ENCODE peak calls at places on chromosomes 3 and 15, in eight cellular contexts. G, S, K, L, W, J, V and M are unnamed samples.

GRCh38 chr3:27147215-27147614 is 222.0 kb downstream of the NEK10 start:
- DNase-seq in G (no peak), S (peak; percentile 56), K (no peak), L (no peak), W (no peak), J (no peak), V (no peak), M (no peak)

GRCh38 chr3:10380906-10381795 is 60.2 kb upstream of the SEC13 start:
- DNase-seq in G (peak; percentile 35), S (peak; percentile 59), K (no peak), L (no peak), W (no peak), J (no peak), V (no peak), M (no peak)

GRCh38 chr3:123583563-123583962 is 1.3 kb downstream of the HACD2 start:
- DNase-seq in G (no peak), S (no peak), K (no peak), L (no peak), W (no peak), J (no peak), V (no peak), M (no peak)

GRCh38 chr3:186110975-186111974 is 2.4 kb upstream of the ETV5 start:
- DNase-seq in G (no peak), S (no peak), K (no peak), L (no peak), W (no peak), J (no peak), V (no peak), M (no peak)

GRCh38 chr3:148797822-148798221 is 29.8 kb upstream of the CPB1 start:
- DNase-seq in G (no peak), S (no peak), K (no peak), L (no peak), W (no peak), J (no peak), V (no peak), M (no peak)

GRCh38 chr3:168475730-168476129 is 380.0 kb upstream of the GOLIM4 start:
- DNase-seq in G (no peak), S (no peak), K (no peak), L (no peak), W (no peak), J (no peak), V (no peak), M (no peak)

GRCh38 chr15:88032787-88033186 is 223.8 kb downstream of the NTRK3 start:
- DNase-seq in G (peak; percentile 57), S (no peak), K (no peak), L (no peak), W (no peak), J (no peak), V (no peak), M (no peak)

GRCh38 chr15:79812536-79812935 is 84.3 kb downstream of the MTHFS start:
- DNase-seq in G (no peak), S (no peak), K (no peak), L (no peak), W (no peak), J (no peak), V (no peak), M (no peak)

GRCh38 chr3:55877703-55878102 is 390.6 kb upstream of the WNT5A start:
- DNase-seq in G (no peak), S (no peak), K (no peak), L (no peak), W (no peak), J (no peak), V (no peak), M (no peak)

GRCh38 chr3:1348547-1348946 is 255.7 kb downstream of the CNTN6 start:
- DNase-seq in G (no peak), S (no peak), K (no peak), L (no peak), W (no peak), J (no peak), V (no peak), M (no peak)

GRCh38 chr15:51186121-51186795 is 91.6 kb upstream of the TNFAIP8L3 start:
- DNase-seq in G (no peak), S (no peak), K (no peak), L (no peak), W (no peak), J (no peak), V (no peak), M (no peak)

GRCh38 chr3:117036259-117036799 is 326.8 kb downstream of the TUSC7 start:
- DNase-seq in G (peak; percentile 36), S (no peak), K (peak; percentile 76), L (no peak), W (peak; percentile 84), J (no peak), V (no peak), M (no peak)

GRCh38 chr3:34247401-34247800 is 449.0 kb downstream of the PDCD6IP start:
- DNase-seq in G (no peak), S (peak; percentile 27), K (no peak), L (no peak), W (no peak), J (no peak), V (no peak), M (no peak)

GRCh38 chr15:91710072-91710471 is 143.4 kb upstream of the SLCO3A1 start:
- DNase-seq in G (no peak), S (peak; percentile 39), K (no peak), L (no peak), W (no peak), J (no peak), V (no peak), M (no peak)

GRCh38 chr15:93168913-93169312 is 79.9 kb upstream of the RGMA start:
- DNase-seq in G (no peak), S (no peak), K (peak; percentile 5), L (no peak), W (no peak), J (no peak), V (no peak), M (no peak)

GRCh38 chr3:159928692-159929091 is 59.9 kb upstream of the IL12A start:
- DNase-seq in G (peak; percentile 100), S (peak; percentile 97), K (peak; percentile 86), L (no peak), W (no peak), J (no peak), V (no peak), M (no peak)

GRCh38 chr15:51829360-51830278 is at the start of gene TMOD3:
- DNase-seq in G (peak; percentile 82), S (peak; percentile 88), K (peak; percentile 94), L (peak; percentile 96), W (peak; percentile 95), J (peak; percentile 80), V (peak; percentile 94), M (peak; percentile 33)

GRCh38 chr3:53773586-53774368 is 72.4 kb downstream of the CHDH start:
- DNase-seq in G (peak; percentile 96), S (no peak), K (peak; percentile 89), L (peak; percentile 68), W (no peak), J (peak; percentile 17), V (no peak), M (no peak)

GRCh38 chr15:79702621-79703020 is 194.2 kb downstream of the MTHFS start:
- DNase-seq in G (peak; percentile 54), S (no peak), K (no peak), L (no peak), W (no peak), J (no peak), V (no peak), M (no peak)

GRCh38 chr3:142975316-142975995 is 12.0 kb upstream of the PAQR9 start:
- DNase-seq in G (no peak), S (peak; percentile 8), K (no peak), L (no peak), W (no peak), J (no peak), V (no peak), M (no peak)
- TF ChIP-seq CTCF in G (no peak), S (peak; percentile 46), K (no peak), L (no peak), W (no peak), J (no peak), V (no peak), M (no peak)

GRCh38 chr3:39205919-39206516 is 13.6 kb upstream of the XIRP1 start:
- DNase-seq in G (no peak), S (peak; percentile 11), K (no peak), L (no peak), W (no peak), J (no peak), V (no peak), M (no peak)

GRCh38 chr3:39196671-39197446 is 4.5 kb upstream of the XIRP1 start:
- DNase-seq in G (no peak), S (peak; percentile 30), K (no peak), L (no peak), W (no peak), J (no peak), V (no peak), M (no peak)

GRCh38 chr3:39203862-39204261 is 11.5 kb upstream of the XIRP1 start:
- DNase-seq in G (no peak), S (no peak), K (no peak), L (no peak), W (no peak), J (no peak), V (no peak), M (no peak)

GRCh38 chr3:39205131-39205530 is 12.7 kb upstream of the XIRP1 start:
- DNase-seq in G (no peak), S (no peak), K (peak; percentile 14), L (no peak), W (no peak), J (no peak), V (no peak), M (no peak)

DNA sequence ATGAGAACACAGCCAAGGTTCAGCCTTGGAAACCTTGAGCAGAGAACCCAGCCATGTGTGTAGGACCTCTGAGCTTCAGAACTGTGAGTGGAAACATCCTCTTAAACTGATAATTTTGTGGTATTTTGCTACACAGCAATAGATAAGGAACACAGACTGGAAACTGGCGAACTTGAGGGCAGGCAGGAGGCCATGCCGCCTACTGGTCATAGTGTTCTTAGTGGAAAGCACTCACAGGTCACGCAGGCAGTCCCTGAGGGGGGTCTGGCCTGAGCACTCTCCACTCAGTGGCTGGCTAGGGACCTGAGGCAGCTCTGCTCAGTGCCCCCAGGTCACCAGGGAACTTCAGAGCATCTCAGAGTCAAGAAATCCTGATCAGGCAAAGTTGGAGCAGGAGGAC is 9.7 kb upstream of the XIRP1 start:
- DNase-seq in G (no peak), S (no peak), K (peak; percentile 68), L (no peak), W (no peak), J (no peak), V (no peak), M (no peak)
- TF ChIP-seq CTCF in G (no peak), S (peak; percentile 18), K (peak; percentile 42), L (no peak), W (no peak), J (no peak), V (no peak), M (no peak)

GRCh38 chr15:58839485-58839884 is 68.4 kb downstream of the MINDY2 start:
- DNase-seq in G (peak; percentile 3), S (peak; percentile 37), K (peak; percentile 37), L (peak; percentile 46), W (no peak), J (no peak), V (no peak), M (no peak)
- TF ChIP-seq CTCF in G (peak; percentile 38), S (peak; percentile 38), K (peak; percentile 37), L (peak; percentile 43), W (no peak), J (no peak), V (no peak), M (no peak)

DNA sequence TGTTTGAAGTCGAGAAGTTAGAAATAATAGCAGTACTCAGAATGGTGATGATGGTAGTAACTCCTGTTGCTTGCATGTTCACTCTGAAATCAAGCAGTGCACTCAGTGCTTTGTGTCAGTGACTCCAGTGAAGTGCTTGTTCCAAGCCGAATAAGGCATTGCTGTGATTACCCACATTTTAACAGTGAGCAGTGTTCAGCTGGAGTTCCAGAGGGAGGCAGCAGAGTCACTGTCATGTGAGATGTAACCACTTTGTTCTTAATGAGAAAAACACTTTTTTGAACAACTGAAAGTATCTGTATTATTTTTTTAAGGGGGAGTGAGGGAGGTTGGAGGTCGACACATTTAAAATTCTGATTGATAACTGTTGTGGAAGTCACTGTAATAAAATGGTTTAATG is 3.7 kb downstream of the MDFIC2 start:
- DNase-seq in G (no peak), S (peak; percentile 13), K (peak; percentile 12), L (no peak), W (no peak), J (no peak), V (no peak), M (no peak)
- TF ChIP-seq CTCF in G (no peak), S (peak; percentile 32), K (no peak), L (peak; percentile 23), W (no peak), J (no peak), V (no peak), M (no peak)